ENCODE peak calls at places on chromosomes 2 and 18, in five cellular contexts. A is astrocyte of the spinal cord, T is HCT116, Z is HFF-Myc, P is A549. F is an unnamed sample.

GRCh38 chr18:2103299-2103698 is 468.0 kb downstream of the METTL4 start:
- DNase-seq in P (no peak), Z (no peak), A (no peak), T (no peak), F (no peak)

GRCh38 chr2:130357864-130358263 is 2.0 kb downstream of the PTPN18 start:
- DNase-seq in A (no peak), P (no peak), T (no peak), Z (no peak), F (no peak)

GRCh38 chr2:124325667-124326425 is 300.8 kb downstream of the CNTNAP5 start:
- DNase-seq in T (no peak), Z (no peak), A (no peak), P (no peak), F (no peak)

GRCh38 chr2:8558956-8559355 is 122.9 kb upstream of the ID2 start:
- DNase-seq in A (no peak), P (no peak), T (no peak), Z (no peak), F (no peak)

GRCh38 chr2:187499941-187500532 is 52.0 kb upstream of the CALCRL start:
- DNase-seq in Z (no peak), P (peak), A (peak), T (peak), F (peak)

GRCh38 chr2:101359436-101359835 is 27.9 kb downstream of the CREG2 start:
- DNase-seq in P (no peak), Z (no peak), T (no peak), A (no peak), F (no peak)

GRCh38 chr2:131016826-131017596 is 76.2 kb downstream of the FAM168B start:
- DNase-seq in Z (no peak), A (peak), P (peak), T (no peak), F (peak)

GRCh38 chr2:106107509-106108131 is 86.5 kb downstream of the UXS1 start:
- DNase-seq in Z (no peak), A (peak), P (no peak), T (no peak), F (peak)

GRCh38 chr2:48270209-48270608 is 259.7 kb upstream of the STON1 start:
- DNase-seq in P (no peak), Z (no peak), A (no peak), T (no peak), F (no peak)

GRCh38 chr18:23826850-23827620 is 137.8 kb downstream of the LAMA3 start:
- DNase-seq in A (no peak), T (no peak), Z (no peak), P (no peak), F (no peak)

GRCh38 chr2:237154894-237155851 is 69.5 kb downstream of the COPS8 start:
- DNase-seq in T (no peak), P (no peak), Z (no peak), A (no peak), F (no peak)

GRCh38 chr2:197113221-197113831 is 186.8 kb upstream of the PGAP1 start:
- DNase-seq in P (peak), A (peak), Z (no peak), T (peak), F (no peak)

GRCh38 chr18:11747731-11748130 is 58.7 kb downstream of the GNAL start:
- DNase-seq in A (no peak), P (no peak), T (no peak), Z (no peak), F (no peak)

GRCh38 chr2:128489580-128490273 is 171.1 kb upstream of the HS6ST1 start:
- DNase-seq in P (no peak), Z (no peak), A (no peak), T (no peak), F (no peak)

GRCh38 chr2:60560734-60561649 is 7.5 kb upstream of the BCL11A start:
- DNase-seq in Z (no peak), P (no peak), A (no peak), T (no peak), F (no peak)

GRCh38 chr18:44507729-44508325 is 172.9 kb upstream of the SETBP1 start:
- DNase-seq in A (no peak), T (no peak), Z (no peak), P (no peak), F (peak)

GRCh38 chr2:224875153-224875552 is 159.0 kb upstream of the CCDC195 start:
- DNase-seq in Z (no peak), A (no peak), T (no peak), P (no peak), F (no peak)

GRCh38 chr2:215619022-215619958 is 183.4 kb upstream of the FN1 start:
- DNase-seq in T (peak), Z (peak), A (peak), P (peak), F (peak)

GRCh38 chr2:78351208-78351607 is 674.3 kb upstream of the REG3G start:
- DNase-seq in A (no peak), T (no peak), Z (no peak), P (peak), F (no peak)

GRCh38 chr18:58766164-58766563 is 94.9 kb downstream of the MALT1 start:
- DNase-seq in T (no peak), P (no peak), A (no peak), Z (no peak), F (no peak)

GRCh38 chr18:58772161-58772560 is 92.5 kb upstream of the ZNF532 start:
- DNase-seq in Z (no peak), A (no peak), T (no peak), P (no peak), F (no peak)

GRCh38 chr18:58762781-58763171 is 91.5 kb downstream of the MALT1 start:
- DNase-seq in T (no peak), P (no peak), A (no peak), Z (no peak), F (no peak)

GRCh38 chr18:58769321-58769720 is 95.4 kb upstream of the ZNF532 start:
- DNase-seq in Z (no peak), P (no peak), A (no peak), T (no peak), F (no peak)

DNA sequence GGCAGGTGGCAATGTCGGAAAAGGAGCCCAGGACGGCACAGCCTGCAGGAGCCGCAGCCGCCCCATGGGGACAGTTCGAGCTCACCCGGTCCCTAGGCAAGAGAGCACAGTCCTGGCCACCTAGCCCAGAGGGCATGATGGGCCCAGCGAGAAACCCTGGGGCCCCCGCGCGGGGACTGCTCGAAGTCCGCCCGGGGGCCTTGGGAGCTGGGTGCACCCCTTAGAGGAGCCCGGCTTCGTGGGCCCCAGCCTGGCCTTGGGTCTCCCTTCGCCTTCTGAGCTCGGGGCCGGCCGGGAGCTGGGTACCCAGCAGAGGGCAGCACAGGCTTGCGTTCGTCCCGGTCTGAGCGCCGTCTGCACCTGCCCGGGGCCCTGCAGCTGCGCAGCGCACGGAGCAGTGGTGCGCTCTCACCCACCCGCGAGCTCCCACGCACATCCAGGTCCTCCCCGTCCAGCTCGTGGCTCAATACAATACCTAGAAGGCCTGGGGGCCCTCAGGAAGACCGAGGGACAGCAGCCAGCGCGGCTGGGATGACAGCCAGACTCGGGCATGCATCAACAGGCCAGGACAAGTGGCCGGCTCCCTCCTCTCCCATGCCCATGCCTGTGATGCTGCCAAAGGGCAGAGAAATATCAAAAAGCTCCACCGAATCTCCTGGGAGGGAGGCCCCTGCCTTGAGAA is 96.2 kb upstream of the ZNF532 start:
- DNase-seq in Z (no peak), T (peak), A (peak), P (peak), F (no peak)
- H3K4me3 ChIP-seq in Z (peak), T (no peak), A (peak), P (peak), F (peak)

DNA sequence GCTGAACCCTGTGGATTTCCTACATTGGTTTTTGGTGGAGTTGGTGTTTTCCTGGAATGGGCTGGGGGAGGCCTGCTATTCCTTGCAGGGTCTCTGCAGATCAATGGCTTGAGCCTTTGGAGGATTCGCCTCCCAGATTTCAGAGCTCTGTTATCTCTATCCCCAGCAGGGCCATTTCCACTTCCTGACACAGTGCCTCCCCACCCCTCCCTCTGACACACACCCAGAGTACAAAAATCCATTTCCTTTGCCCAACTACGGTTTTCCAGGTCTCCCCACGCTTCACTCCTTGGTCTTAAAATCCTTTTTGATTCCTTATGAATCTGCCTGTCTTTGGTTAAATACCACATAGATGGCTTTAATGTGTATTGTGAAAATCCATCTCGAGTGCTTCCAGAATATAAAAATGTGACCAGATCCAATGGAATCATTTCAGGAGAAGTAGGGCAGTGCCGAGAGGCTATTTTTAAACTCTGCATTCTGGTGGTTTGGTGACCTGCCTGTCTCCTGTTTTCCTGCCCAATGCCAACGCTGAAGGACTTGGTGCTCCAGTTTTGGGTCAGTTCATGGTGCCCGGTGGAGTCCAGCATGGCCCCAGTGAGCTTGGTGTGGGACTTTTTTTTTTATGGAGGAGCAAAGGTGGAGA is 60.9 kb downstream of the ARL4C start:
- DNase-seq in T (no peak), A (no peak), Z (no peak), P (no peak), F (no peak)
- H3K4me3 ChIP-seq in T (no peak), A (no peak), Z (no peak), P (no peak), F (no peak)

GRCh38 chr2:24210723-24211122 is 35.9 kb downstream of the FAM228A start:
- DNase-seq in A (no peak), Z (no peak), T (no peak), P (no peak), F (no peak)
- H3K4me3 ChIP-seq in A (no peak), Z (no peak), T (no peak), P (no peak), F (no peak)

DNA sequence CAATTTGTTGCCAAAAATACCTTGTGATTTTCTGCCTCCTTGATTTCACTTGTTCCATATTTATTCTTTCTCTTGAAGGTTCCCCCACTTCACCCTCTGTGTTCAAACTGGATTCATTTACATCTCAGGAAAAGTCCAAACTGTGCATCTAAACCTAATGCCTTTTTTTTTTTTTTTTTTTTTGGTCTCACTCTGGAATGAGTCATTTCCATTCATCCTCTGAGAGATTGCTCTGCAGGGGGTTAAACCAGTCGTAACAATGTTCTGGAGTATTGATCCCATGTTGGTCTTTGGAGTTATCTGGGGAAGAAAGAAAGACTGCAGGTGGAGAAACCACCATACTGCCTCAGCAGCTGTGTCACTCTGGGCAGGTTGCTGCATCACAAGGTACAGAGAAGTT is 119.7 kb downstream of the TACR1 start:
- DNase-seq in P (no peak), A (peak), T (no peak), Z (no peak), F (peak)
- H3K4me3 ChIP-seq in P (no peak), A (no peak), T (no peak), Z (no peak), F (no peak)

DNA sequence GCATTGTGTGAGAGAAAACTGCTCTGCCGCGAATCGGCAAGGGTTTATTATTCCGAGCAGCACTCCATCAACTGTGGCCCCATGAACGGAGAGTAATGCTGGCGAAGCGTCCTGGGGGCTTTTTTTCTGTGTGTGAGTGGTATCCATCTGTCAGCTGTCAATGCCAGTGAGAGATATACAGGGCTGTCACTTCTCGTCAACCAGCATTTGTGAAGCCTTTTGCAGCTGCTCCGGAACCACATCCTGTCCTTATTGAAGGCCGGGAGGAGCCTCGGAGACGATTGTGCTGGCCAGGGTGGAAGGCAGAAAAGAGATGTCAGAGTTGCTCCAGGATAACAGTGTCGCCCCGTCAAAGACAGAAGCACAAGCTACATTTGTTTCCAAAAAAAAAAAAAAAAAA is 356.9 kb upstream of the SMIM21 start:
- DNase-seq in P (no peak), A (peak), T (no peak), Z (no peak), F (no peak)
- H3K4me3 ChIP-seq in P (no peak), A (peak), T (no peak), Z (no peak), F (peak)

GRCh38 chr2:990970-991369 is 40.3 kb downstream of the SNTG2 start:
- DNase-seq in P (no peak), T (no peak), A (no peak), Z (no peak), F (no peak)

GRCh38 chr2:985317-985898 is 34.8 kb downstream of the SNTG2 start:
- DNase-seq in P (no peak), A (no peak), Z (no peak), T (no peak), F (no peak)

GRCh38 chr2:989766-990467 is 39.3 kb downstream of the SNTG2 start:
- DNase-seq in A (no peak), T (no peak), P (no peak), Z (no peak), F (no peak)

DNA sequence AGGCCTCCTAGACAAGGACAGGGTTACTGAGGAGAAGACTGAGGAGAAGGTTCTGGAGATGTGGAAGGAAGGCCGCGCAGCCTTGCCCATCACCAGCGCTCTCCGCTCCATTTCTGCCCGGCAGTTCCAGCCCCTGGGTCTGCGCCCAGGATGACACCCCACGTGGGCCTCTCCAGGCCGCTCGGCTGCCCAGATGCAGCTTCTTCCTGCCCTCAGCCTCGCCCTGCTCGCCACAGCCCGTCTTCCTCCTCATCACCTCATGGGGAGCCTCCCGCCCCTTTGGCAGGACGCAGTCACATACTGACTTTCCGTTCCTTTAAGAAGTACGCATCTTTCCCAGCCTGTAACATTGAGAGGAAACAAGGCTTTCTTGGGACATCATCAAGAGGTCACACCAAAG is 37.1 kb downstream of the SNTG2 start:
- DNase-seq in P (no peak), Z (no peak), T (no peak), A (no peak), F (no peak)
- H3K4me3 ChIP-seq in P (no peak), Z (no peak), T (no peak), A (no peak), F (no peak)

GRCh38 chr2:230872151-230872967 is 7.6 kb downstream of the ITM2C start:
- DNase-seq in P (no peak), Z (no peak), A (no peak), T (no peak), F (no peak)
- H3K4me3 ChIP-seq in P (no peak), Z (no peak), A (no peak), T (no peak), F (no peak)

DNA sequence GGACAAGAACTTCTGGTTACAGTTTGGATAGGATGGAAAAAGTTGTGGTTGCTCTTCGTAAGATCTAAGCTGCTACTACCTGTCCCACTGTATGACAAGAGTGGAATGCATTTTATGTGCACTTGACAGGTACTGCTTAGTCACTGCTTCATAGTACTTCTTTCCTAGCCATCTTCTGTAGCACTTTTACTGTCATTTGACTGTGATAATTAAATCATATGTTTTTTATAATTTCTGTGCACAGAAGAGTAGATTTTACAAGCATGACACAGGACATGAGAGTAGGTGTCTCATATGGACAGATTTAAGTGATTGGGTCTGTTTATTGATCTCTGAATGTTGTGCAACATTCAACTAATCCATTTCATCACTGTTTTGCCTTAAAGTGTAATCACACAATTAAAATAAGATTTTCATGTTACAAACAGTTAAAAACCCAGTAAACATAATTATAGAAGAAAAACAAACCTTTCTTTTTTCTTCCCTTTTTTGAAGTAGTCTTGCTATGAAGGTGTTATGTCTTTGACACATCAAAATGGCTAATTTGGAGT is 2.9 kb downstream of the SPATS2L start:
- DNase-seq in Z (no peak), T (no peak), P (no peak), A (no peak), F (no peak)
- H3K4me3 ChIP-seq in Z (peak), T (no peak), P (no peak), A (peak), F (peak)